ENCODE peak calls at places on chromosomes 5 and 9, in five cellular contexts. W is SJSA1; N is effector memory CD4-positive, alpha-beta T cell; E is IMR-90; Z is Karpas-422. X is an unnamed sample.

GRCh38 chr5:61805101-61805500 is 473.0 kb downstream of the ZSWIM6 start:
- DNase-seq in W (peak; percentile 71), E (peak; percentile 60), Z (no peak), N (no peak), X (no peak)

GRCh38 chr9:91771027-91771426 is 179.0 kb downstream of the ROR2 start:
- DNase-seq in N (no peak), Z (peak; percentile 43), W (peak; percentile 41), E (peak; percentile 96), X (peak; percentile 72)

GRCh38 chr9:124045076-124045829 is 33.7 kb downstream of the LHX2 start:
- DNase-seq in N (no peak), E (peak; percentile 22), Z (no peak), W (no peak), X (no peak)

GRCh38 chr9:126591083-126591482 is 22.6 kb upstream of the LMX1B start:
- DNase-seq in N (no peak), E (peak; percentile 4), Z (no peak), W (no peak), X (no peak)

GRCh38 chr5:59042201-59042600 is 459.3 kb downstream of the RAB3C start:
- DNase-seq in E (peak; percentile 63), W (no peak), Z (no peak), N (no peak), X (no peak)

GRCh38 chr5:98934581-98934980 is 5.8 kb upstream of the CHD1 start:
- DNase-seq in E (peak; percentile 33), N (no peak), Z (no peak), W (peak; percentile 9), X (no peak)

GRCh38 chr5:151685749-151686672 is 704 bp downstream of the SPARC start:
- DNase-seq in E (no peak), N (no peak), W (peak; percentile 66), Z (no peak), X (no peak)

GRCh38 chr9:72589684-72590555 is 68.5 kb downstream of the TMC1 start:
- DNase-seq in N (no peak), W (no peak), E (peak; percentile 16), Z (no peak), X (no peak)

GRCh38 chr9:94979904-94980507 is 253.5 kb downstream of the AOPEP start:
- DNase-seq in W (no peak), N (no peak), E (no peak), Z (no peak), X (no peak)

GRCh38 chr9:89436963-89437625 is 60.8 kb downstream of the SEMA4D start:
- DNase-seq in W (no peak), N (peak; percentile 68), E (no peak), Z (no peak), X (no peak)

GRCh38 chr9:113538131-113538530 is 74.6 kb downstream of the RGS3 start:
- DNase-seq in E (no peak), Z (no peak), N (no peak), W (no peak), X (no peak)

GRCh38 chr5:1380910-1381309 is 36.0 kb upstream of the CLPTM1L start:
- DNase-seq in W (no peak), N (no peak), Z (no peak), E (no peak), X (no peak)

GRCh38 chr5:13643196-13643595 is 301.3 kb downstream of the DNAH5 start:
- DNase-seq in E (no peak), Z (no peak), W (no peak), N (no peak), X (no peak)

GRCh38 chr5:179800071-179800695 is 6.4 kb downstream of the LTC4S start:
- DNase-seq in N (no peak), W (no peak), Z (no peak), E (no peak), X (no peak)
- H3K4me1 ChIP-seq in N (peaks cover 36% of the 10 kb centered on the region), W (peaks cover 27% of the 10 kb centered on the region), Z (peaks cover 39% of the 10 kb centered on the region), E (peaks cover 25% of the 10 kb centered on the region), X (peaks cover 2% of the 10 kb centered on the region)

GRCh38 chr9:121887553-121888437 is 205.3 kb downstream of the TTLL11 start:
- DNase-seq in N (no peak), W (no peak), Z (no peak), E (no peak), X (no peak)
- H3K4me1 ChIP-seq in N (no peaks in the 10 kb centered on the region), W (peaks cover 19% of the 10 kb centered on the region), Z (peaks cover 21% of the 10 kb centered on the region), E (peaks cover 21% of the 10 kb centered on the region), X (no peaks in the 10 kb centered on the region)

DNA sequence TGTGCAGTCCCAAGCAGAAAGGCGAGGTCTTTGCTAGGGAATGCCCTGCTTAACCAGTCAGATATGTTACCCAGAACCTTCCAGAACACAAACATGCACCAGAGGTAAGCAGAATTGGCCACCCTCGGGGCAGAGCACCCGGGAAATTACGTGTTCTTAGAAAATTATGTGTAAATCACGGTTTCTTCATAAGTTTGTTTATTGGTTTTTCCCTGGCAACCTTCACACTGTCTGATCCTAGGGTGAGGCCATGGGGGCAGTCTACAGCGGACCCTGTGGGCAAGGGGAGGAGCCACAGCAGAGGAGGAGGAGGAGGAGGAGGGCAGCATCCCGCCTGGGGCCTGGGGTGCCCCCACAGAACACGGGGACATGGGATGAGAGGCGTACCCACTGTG is 31.4 kb downstream of the RXRA start:
- DNase-seq in N (no peak), W (no peak), E (no peak), Z (no peak), X (no peak)
- H3K4me1 ChIP-seq in N (no peaks in the 10 kb centered on the region), W (no peaks in the 10 kb centered on the region), E (peaks cover 8% of the 10 kb centered on the region), Z (no peaks in the 10 kb centered on the region), X (no peaks in the 10 kb centered on the region)

DNA sequence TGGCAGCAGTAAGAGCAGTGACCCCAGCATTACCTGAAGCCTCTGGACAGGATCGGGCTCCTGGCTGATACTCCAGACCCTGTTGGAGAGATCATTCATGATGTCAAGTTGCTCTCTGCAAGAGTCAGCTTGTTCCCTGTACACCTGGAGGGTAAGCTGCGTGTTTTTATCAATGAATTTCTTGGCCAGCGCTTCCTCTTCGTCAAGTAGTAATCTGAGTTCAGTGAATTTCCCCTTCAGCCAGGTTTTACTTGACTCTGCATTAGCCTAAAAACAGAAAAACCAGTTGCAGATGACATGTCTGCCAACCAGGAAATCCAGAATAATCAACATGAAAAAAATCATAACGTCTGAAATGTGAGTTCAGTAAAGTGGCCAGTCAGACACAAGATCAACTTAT is 19.1 kb downstream of the TRIM14 start:
- DNase-seq in N (no peak), Z (no peak), E (no peak), W (no peak), X (no peak)
- H3K4me1 ChIP-seq in N (peaks cover 66% of the 10 kb centered on the region), Z (peaks cover 58% of the 10 kb centered on the region), E (no peaks in the 10 kb centered on the region), W (no peaks in the 10 kb centered on the region), X (no peaks in the 10 kb centered on the region)

X was measured in aorta.